ENCODE peak calls at places on chromosome 6, in eight cellular contexts. S, H, X, P, I, G, Z and J are unnamed samples.

GRCh38 chr6:158073776-158074175 is 92.1 kb downstream of the SYNJ2 start:
- DNase-seq in G (no peak), S (no peak), I (no peak), Z (no peak), X (no peak), P (no peak), H (no peak), J (peak)

GRCh38 chr6:142756215-142756630 is 188.8 kb downstream of the HIVEP2 start:
- DNase-seq in P (no peak), X (no peak), Z (no peak), H (no peak), S (no peak), I (no peak), G (peak), J (no peak)

GRCh38 chr6:31202259-31203166 is 32.0 kb upstream of the POU5F1 start:
- DNase-seq in Z (no peak), X (no peak), S (no peak), G (no peak), P (no peak), I (no peak), H (no peak), J (no peak)

GRCh38 chr6:15441215-15441868 is 195.5 kb downstream of the JARID2 start:
- DNase-seq in X (no peak), I (peak), S (no peak), G (peak), Z (no peak), P (no peak), H (no peak), J (peak)

GRCh38 chr6:148455225-148455624 is 112.6 kb downstream of the SASH1 start:
- DNase-seq in S (no peak), P (no peak), Z (no peak), G (no peak), H (no peak), I (peak), X (no peak), J (peak)

GRCh38 chr6:154909821-154910220 is 85.3 kb upstream of the TIAM2 start:
- DNase-seq in S (no peak), X (no peak), Z (no peak), G (no peak), P (no peak), I (peak), H (no peak), J (no peak)

GRCh38 chr6:100806280-100806679 is 74.8 kb downstream of the ASCC3 start:
- DNase-seq in I (no peak), P (no peak), S (no peak), G (no peak), H (no peak), X (no peak), Z (no peak), J (no peak)

GRCh38 chr6:72348926-72349325 is 272.9 kb upstream of the KCNQ5 start:
- DNase-seq in S (no peak), G (no peak), X (no peak), I (no peak), P (no peak), Z (no peak), H (no peak), J (no peak)